ENCODE peak calls at places on chromosomes 11 and 22, in nine cellular contexts. H, U, N, Z, J, V, K, D and F are unnamed samples.

GRCh38 chr11:61150656-61151544 is 10.3 kb downstream of the VPS37C start:
- DNase-seq in H (no peak), U (no peak), N (no peak), Z (no peak), J (no peak), V (no peak), K (no peak), D (no peak), F (no peak)

GRCh38 chr11:47724041-47724729 is 9.0 kb upstream of the AGBL2 start:
- DNase-seq in H (peak), U (no peak), N (peak), Z (no peak), J (peak), V (no peak), K (no peak), D (no peak), F (no peak)

GRCh38 chr11:121446752-121447156 is 5.4 kb upstream of the SORL1 start:
- DNase-seq in H (peak), U (no peak), N (peak), Z (no peak), J (peak), V (no peak), K (no peak), D (no peak), F (no peak)

GRCh38 chr11:59144579-59145345 is 2.1 kb downstream of the FAM111A start:
- DNase-seq in H (peak), U (peak), N (peak), Z (peak), J (peak), V (peak), K (peak), D (peak), F (peak)

GRCh38 chr11:115244314-115244713 is 259.9 kb downstream of the CADM1 start:
- DNase-seq in H (no peak), U (no peak), N (no peak), Z (no peak), J (no peak), V (no peak), K (no peak), D (no peak), F (no peak)

GRCh38 chr11:67113231-67113721 is 5.8 kb upstream of the KDM2A start:
- DNase-seq in H (no peak), U (no peak), N (no peak), Z (no peak), J (no peak), V (no peak), K (no peak), D (no peak), F (no peak)

GRCh38 chr11:133323354-133323753 is 208.9 kb downstream of the OPCML start:
- DNase-seq in H (no peak), U (no peak), N (no peak), Z (no peak), J (no peak), V (no peak), K (no peak), D (no peak), F (no peak)

GRCh38 chr22:46522743-46523300 is 14.6 kb downstream of the CELSR1 start:
- DNase-seq in H (no peak), U (no peak), N (no peak), Z (no peak), J (no peak), V (no peak), K (no peak), D (no peak), F (peak)

GRCh38 chr11:132177106-132177505 is 806.7 kb downstream of the NTM start:
- DNase-seq in H (peak), U (no peak), N (peak), Z (no peak), J (peak), V (no peak), K (no peak), D (no peak), F (peak)